ENCODE peak calls at places on chromosomes 2 and 18, in nine cellular contexts. One of them, this sample, is unnamed.

GRCh38 chr2:230903251-230904150 is 21.5 kb downstream of the GPR55 start:
- DNase-seq in heart right ventricle: no peak
- DNase-seq in left ventricle myocardium inferior: no peak
- DNase-seq in sigmoid colon: peak
- DNase-seq in brain microvascular endothelial cell: no peak
- DNase-seq in mucosa of descending colon: peak
- DNase-seq in epithelial cell of esophagus: no peak
- DNase-seq in adrenal gland: no peak
- DNase-seq in fibroblast of mammary gland: no peak
- DNase-seq in this sample: no peak

GRCh38 chr2:240918258-240919091 is 12.3 kb downstream of the CROCC2 start:
- DNase-seq in adrenal gland: peak
- DNase-seq in fibroblast of mammary gland: no peak
- DNase-seq in mucosa of descending colon: peak
- DNase-seq in brain microvascular endothelial cell: no peak
- DNase-seq in epithelial cell of esophagus: no peak
- DNase-seq in sigmoid colon: peak
- DNase-seq in heart right ventricle: peak
- DNase-seq in left ventricle myocardium inferior: peak
- DNase-seq in this sample: no peak

GRCh38 chr2:7627587-7627986 is 710.4 kb downstream of the RNF144A start:
- DNase-seq in heart right ventricle: no peak
- DNase-seq in brain microvascular endothelial cell: peak
- DNase-seq in epithelial cell of esophagus: peak
- DNase-seq in fibroblast of mammary gland: peak
- DNase-seq in left ventricle myocardium inferior: no peak
- DNase-seq in mucosa of descending colon: no peak
- DNase-seq in sigmoid colon: no peak
- DNase-seq in adrenal gland: no peak
- DNase-seq in this sample: no peak

GRCh38 chr18:58176915-58177717 is 133.1 kb downstream of the NEDD4L start:
- DNase-seq in adrenal gland: no peak
- DNase-seq in mucosa of descending colon: no peak
- DNase-seq in brain microvascular endothelial cell: peak
- DNase-seq in epithelial cell of esophagus: peak
- DNase-seq in left ventricle myocardium inferior: no peak
- DNase-seq in heart right ventricle: no peak
- DNase-seq in sigmoid colon: no peak
- DNase-seq in fibroblast of mammary gland: peak
- DNase-seq in this sample: peak

GRCh38 chr2:144111443-144111842 is 408.5 kb downstream of the ZEB2 start:
- DNase-seq in sigmoid colon: no peak
- DNase-seq in mucosa of descending colon: no peak
- DNase-seq in heart right ventricle: no peak
- DNase-seq in adrenal gland: peak
- DNase-seq in fibroblast of mammary gland: peak
- DNase-seq in left ventricle myocardium inferior: no peak
- DNase-seq in brain microvascular endothelial cell: peak
- DNase-seq in epithelial cell of esophagus: peak
- DNase-seq in this sample: peak

GRCh38 chr2:101617188-101617587 is 80.3 kb upstream of the MAP4K4 start:
- DNase-seq in mucosa of descending colon: no peak
- DNase-seq in left ventricle myocardium inferior: no peak
- DNase-seq in adrenal gland: no peak
- DNase-seq in fibroblast of mammary gland: peak
- DNase-seq in epithelial cell of esophagus: peak
- DNase-seq in heart right ventricle: no peak
- DNase-seq in sigmoid colon: no peak
- DNase-seq in brain microvascular endothelial cell: peak
- DNase-seq in this sample: peak

GRCh38 chr2:136008205-136008865 is 22.9 kb upstream of the DARS1 start:
- DNase-seq in brain microvascular endothelial cell: no peak
- DNase-seq in sigmoid colon: peak
- DNase-seq in fibroblast of mammary gland: no peak
- DNase-seq in epithelial cell of esophagus: no peak
- DNase-seq in left ventricle myocardium inferior: peak
- DNase-seq in mucosa of descending colon: peak
- DNase-seq in heart right ventricle: peak
- DNase-seq in adrenal gland: peak
- DNase-seq in this sample: no peak

GRCh38 chr2:134873152-134873551 is 34.7 kb downstream of the ACMSD start:
- DNase-seq in sigmoid colon: no peak
- DNase-seq in mucosa of descending colon: no peak
- DNase-seq in left ventricle myocardium inferior: no peak
- DNase-seq in epithelial cell of esophagus: no peak
- DNase-seq in heart right ventricle: no peak
- DNase-seq in brain microvascular endothelial cell: no peak
- DNase-seq in fibroblast of mammary gland: no peak
- DNase-seq in adrenal gland: no peak
- DNase-seq in this sample: no peak

GRCh38 chr18:21805771-21806366 is 65.3 kb downstream of the MIB1 start:
- DNase-seq in sigmoid colon: no peak
- DNase-seq in brain microvascular endothelial cell: no peak
- DNase-seq in left ventricle myocardium inferior: no peak
- DNase-seq in heart right ventricle: no peak
- DNase-seq in epithelial cell of esophagus: no peak
- DNase-seq in fibroblast of mammary gland: peak
- DNase-seq in mucosa of descending colon: no peak
- DNase-seq in adrenal gland: no peak
- DNase-seq in this sample: no peak

GRCh38 chr2:166610180-166610919 is 116.3 kb upstream of the SCN7A start:
- DNase-seq in sigmoid colon: peak
- DNase-seq in heart right ventricle: no peak
- DNase-seq in fibroblast of mammary gland: no peak
- DNase-seq in left ventricle myocardium inferior: no peak
- DNase-seq in epithelial cell of esophagus: no peak
- DNase-seq in brain microvascular endothelial cell: no peak
- DNase-seq in adrenal gland: no peak
- DNase-seq in mucosa of descending colon: peak
- DNase-seq in this sample: no peak

GRCh38 chr18:58581265-58581664 is 47.6 kb downstream of the ALPK2 start:
- DNase-seq in fibroblast of mammary gland: peak
- DNase-seq in adrenal gland: no peak
- DNase-seq in left ventricle myocardium inferior: no peak
- DNase-seq in brain microvascular endothelial cell: peak
- DNase-seq in heart right ventricle: no peak
- DNase-seq in epithelial cell of esophagus: peak
- DNase-seq in sigmoid colon: no peak
- DNase-seq in mucosa of descending colon: no peak
- DNase-seq in this sample: no peak

GRCh38 chr2:203998195-203998804 is 61.7 kb downstream of the ICOS start:
- DNase-seq in epithelial cell of esophagus: peak
- DNase-seq in left ventricle myocardium inferior: no peak
- DNase-seq in mucosa of descending colon: no peak
- DNase-seq in adrenal gland: no peak
- DNase-seq in fibroblast of mammary gland: peak
- DNase-seq in sigmoid colon: no peak
- DNase-seq in brain microvascular endothelial cell: peak
- DNase-seq in heart right ventricle: no peak
- DNase-seq in this sample: peak

GRCh38 chr2:65835975-65836549 is 403.7 kb upstream of the SPRED2 start:
- DNase-seq in left ventricle myocardium inferior: no peak
- DNase-seq in heart right ventricle: no peak
- DNase-seq in epithelial cell of esophagus: no peak
- DNase-seq in mucosa of descending colon: no peak
- DNase-seq in fibroblast of mammary gland: no peak
- DNase-seq in sigmoid colon: no peak
- DNase-seq in brain microvascular endothelial cell: no peak
- DNase-seq in adrenal gland: no peak
- DNase-seq in this sample: no peak

GRCh38 chr2:44615950-44616518 is 254.3 kb downstream of the CAMKMT start:
- DNase-seq in sigmoid colon: no peak
- DNase-seq in mucosa of descending colon: no peak
- DNase-seq in fibroblast of mammary gland: no peak
- DNase-seq in brain microvascular endothelial cell: no peak
- DNase-seq in left ventricle myocardium inferior: no peak
- DNase-seq in epithelial cell of esophagus: no peak
- DNase-seq in heart right ventricle: no peak
- DNase-seq in adrenal gland: no peak
- DNase-seq in this sample: no peak
- TF ChIP-seq CTCF in sigmoid colon: no peak
- TF ChIP-seq CTCF in mucosa of descending colon: no peak
- TF ChIP-seq CTCF in fibroblast of mammary gland: no peak
- TF ChIP-seq CTCF in brain microvascular endothelial cell: peak
- TF ChIP-seq CTCF in left ventricle myocardium inferior: no peak
- TF ChIP-seq CTCF in epithelial cell of esophagus: no peak
- TF ChIP-seq CTCF in heart right ventricle: no peak
- TF ChIP-seq CTCF in adrenal gland: no peak
- TF ChIP-seq CTCF in this sample: no peak

GRCh38 chr2:148509703-148510036 is 134.9 kb upstream of the EPC2 start:
- DNase-seq in sigmoid colon: no peak
- DNase-seq in adrenal gland: no peak
- DNase-seq in brain microvascular endothelial cell: no peak
- DNase-seq in mucosa of descending colon: no peak
- DNase-seq in fibroblast of mammary gland: no peak
- DNase-seq in epithelial cell of esophagus: no peak
- DNase-seq in heart right ventricle: no peak
- DNase-seq in left ventricle myocardium inferior: no peak
- DNase-seq in this sample: no peak
- H3K4me3 ChIP-seq in sigmoid colon: no peak
- H3K4me3 ChIP-seq in adrenal gland: peak
- H3K4me3 ChIP-seq in brain microvascular endothelial cell: no peak
- H3K4me3 ChIP-seq in mucosa of descending colon: no peak
- H3K4me3 ChIP-seq in fibroblast of mammary gland: no peak
- H3K4me3 ChIP-seq in epithelial cell of esophagus: no peak
- H3K4me3 ChIP-seq in heart right ventricle: no peak
- H3K4me3 ChIP-seq in left ventricle myocardium inferior: peak
- H3K4me3 ChIP-seq in this sample: no peak

GRCh38 chr2:43950383-43951008 is 45.3 kb downstream of the LRPPRC start:
- DNase-seq in brain microvascular endothelial cell: peak
- DNase-seq in epithelial cell of esophagus: peak
- DNase-seq in adrenal gland: no peak
- DNase-seq in mucosa of descending colon: no peak
- DNase-seq in left ventricle myocardium inferior: no peak
- DNase-seq in heart right ventricle: no peak
- DNase-seq in sigmoid colon: no peak
- DNase-seq in fibroblast of mammary gland: peak
- DNase-seq in this sample: no peak
- TF ChIP-seq CTCF in brain microvascular endothelial cell: peak
- TF ChIP-seq CTCF in epithelial cell of esophagus: peak
- TF ChIP-seq CTCF in adrenal gland: peak
- TF ChIP-seq CTCF in mucosa of descending colon: no peak
- TF ChIP-seq CTCF in left ventricle myocardium inferior: peak
- TF ChIP-seq CTCF in heart right ventricle: peak
- TF ChIP-seq CTCF in sigmoid colon: no peak
- TF ChIP-seq CTCF in fibroblast of mammary gland: peak
- TF ChIP-seq CTCF in this sample: peak

GRCh38 chr2:112600634-112601033 is 16.2 kb downstream of the CHCHD5 start:
- DNase-seq in epithelial cell of esophagus: no peak
- DNase-seq in left ventricle myocardium inferior: no peak
- DNase-seq in adrenal gland: no peak
- DNase-seq in brain microvascular endothelial cell: no peak
- DNase-seq in fibroblast of mammary gland: no peak
- DNase-seq in sigmoid colon: no peak
- DNase-seq in heart right ventricle: no peak
- DNase-seq in mucosa of descending colon: no peak
- DNase-seq in this sample: no peak
- H3K4me3 ChIP-seq in epithelial cell of esophagus: no peak
- H3K4me3 ChIP-seq in left ventricle myocardium inferior: no peak
- H3K4me3 ChIP-seq in adrenal gland: no peak
- H3K4me3 ChIP-seq in brain microvascular endothelial cell: no peak
- H3K4me3 ChIP-seq in fibroblast of mammary gland: no peak
- H3K4me3 ChIP-seq in sigmoid colon: no peak
- H3K4me3 ChIP-seq in heart right ventricle: no peak
- H3K4me3 ChIP-seq in mucosa of descending colon: no peak
- H3K4me3 ChIP-seq in this sample: no peak

DNA sequence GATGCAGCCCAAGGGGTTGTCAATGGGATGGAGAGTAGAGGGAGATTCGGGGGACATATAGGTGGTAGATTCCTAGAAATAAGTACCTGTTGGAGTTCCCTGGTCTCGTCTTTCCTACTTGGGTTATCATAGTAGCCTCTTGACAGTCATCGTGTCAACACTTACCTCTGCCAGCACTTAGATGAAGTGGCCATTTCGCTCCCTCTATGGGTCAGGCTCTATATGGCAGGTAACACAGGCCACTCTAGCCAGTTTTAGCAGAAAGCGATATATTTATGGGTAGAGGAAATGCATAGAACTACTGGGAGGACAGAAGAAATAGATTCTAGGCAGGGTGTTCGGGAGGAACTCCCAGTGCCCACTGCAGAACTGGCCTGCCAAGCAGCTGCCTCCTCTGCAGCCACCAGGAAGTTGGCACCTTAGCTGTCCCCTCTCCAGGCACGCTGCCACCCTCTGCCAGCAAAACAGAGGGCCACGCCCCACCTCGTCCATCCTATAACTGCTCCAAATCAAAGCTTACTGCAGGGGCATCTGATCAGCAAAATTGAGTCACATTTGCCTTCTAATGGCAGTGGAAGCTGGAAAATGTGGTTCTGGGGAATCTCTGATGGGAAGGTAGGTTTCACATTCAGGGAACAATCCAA is 181.3 kb downstream of the INSIG2 start:
- DNase-seq in adrenal gland: no peak
- DNase-seq in sigmoid colon: no peak
- DNase-seq in epithelial cell of esophagus: peak
- DNase-seq in heart right ventricle: no peak
- DNase-seq in mucosa of descending colon: no peak
- DNase-seq in fibroblast of mammary gland: no peak
- DNase-seq in brain microvascular endothelial cell: no peak
- DNase-seq in left ventricle myocardium inferior: no peak
- DNase-seq in this sample: no peak
- TF ChIP-seq CTCF in adrenal gland: no peak
- TF ChIP-seq CTCF in sigmoid colon: no peak
- TF ChIP-seq CTCF in epithelial cell of esophagus: peak
- TF ChIP-seq CTCF in heart right ventricle: no peak
- TF ChIP-seq CTCF in mucosa of descending colon: no peak
- TF ChIP-seq CTCF in fibroblast of mammary gland: peak
- TF ChIP-seq CTCF in brain microvascular endothelial cell: peak
- TF ChIP-seq CTCF in left ventricle myocardium inferior: no peak
- TF ChIP-seq CTCF in this sample: no peak

GRCh38 chr2:239380831-239381708 is 19.8 kb downstream of the HDAC4 start:
- DNase-seq in left ventricle myocardium inferior: no peak
- DNase-seq in mucosa of descending colon: peak
- DNase-seq in epithelial cell of esophagus: no peak
- DNase-seq in adrenal gland: peak
- DNase-seq in sigmoid colon: peak
- DNase-seq in brain microvascular endothelial cell: no peak
- DNase-seq in heart right ventricle: no peak
- DNase-seq in fibroblast of mammary gland: no peak
- DNase-seq in this sample: no peak
- H3K4me3 ChIP-seq in left ventricle myocardium inferior: peak
- H3K4me3 ChIP-seq in mucosa of descending colon: no peak
- H3K4me3 ChIP-seq in epithelial cell of esophagus: no peak
- H3K4me3 ChIP-seq in adrenal gland: no peak
- H3K4me3 ChIP-seq in sigmoid colon: no peak
- H3K4me3 ChIP-seq in brain microvascular endothelial cell: peak
- H3K4me3 ChIP-seq in heart right ventricle: no peak
- H3K4me3 ChIP-seq in fibroblast of mammary gland: no peak
- H3K4me3 ChIP-seq in this sample: no peak